ENCODE peak calls at places on chromosome 3, in nine cellular contexts. O is neural progenitor cell, Q is HepG2, J is GM23248, X is K562, G is hepatocyte, A is MM.1S, S is GM23338, P is endothelial cell of umbilical vein. U is an unnamed sample.

GRCh38 chr3:156207802-156208685 is 87.7 kb downstream of the KCNAB1 start:
- DNase-seq in G (no peak), X (no peak), P (peak), A (no peak), S (no peak), J (peak), O (no peak), Q (no peak), U (no peak)

GRCh38 chr3:155805204-155805801 is 775 bp downstream of the C3orf33 start:
- DNase-seq in J (peak), O (peak), X (peak), A (peak), G (no peak), S (no peak), Q (peak), P (no peak), U (peak)

GRCh38 chr3:160951677-160952487 is 153.3 kb downstream of the B3GALNT1 start:
- DNase-seq in P (no peak), O (no peak), G (no peak), A (no peak), Q (no peak), X (no peak), J (no peak), S (no peak), U (no peak)

GRCh38 chr3:196670335-196670734 is 30.8 kb downstream of the NRROS start:
- DNase-seq in X (no peak), O (no peak), J (no peak), S (no peak), G (no peak), Q (no peak), P (peak), A (no peak), U (no peak)

GRCh38 chr3:126743350-126743749 is 39.3 kb downstream of the CHCHD6 start:
- DNase-seq in J (no peak), Q (no peak), O (no peak), X (no peak), A (no peak), P (no peak), S (no peak), G (no peak), U (no peak)

GRCh38 chr3:38327335-38328009 is 19.1 kb upstream of the XYLB start:
- DNase-seq in P (peak), X (no peak), G (no peak), Q (no peak), J (peak), O (no peak), A (no peak), S (no peak), U (peak)

GRCh38 chr3:187713504-187713903 is 11.1 kb upstream of the RTP2 start:
- DNase-seq in S (peak), X (peak), G (no peak), A (peak), P (peak), Q (peak), O (no peak), J (peak), U (peak)

GRCh38 chr3:55322649-55323048 is 164.5 kb downstream of the WNT5A start:
- DNase-seq in J (no peak), A (no peak), S (no peak), X (no peak), P (no peak), O (peak), Q (no peak), G (peak), U (no peak)

GRCh38 chr3:72127843-72128242 is 342.9 kb upstream of the PROK2 start:
- DNase-seq in X (no peak), G (no peak), S (no peak), J (peak), Q (no peak), O (no peak), A (no peak), P (no peak), U (peak)

GRCh38 chr3:23979569-23979968 is 34.5 kb downstream of the NR1D2 start:
- DNase-seq in P (no peak), Q (no peak), G (no peak), O (no peak), J (peak), A (no peak), X (no peak), S (no peak), U (no peak)

GRCh38 chr3:13397316-13397715 is 22.8 kb downstream of the NUP210 start:
- DNase-seq in A (no peak), G (no peak), P (no peak), Q (no peak), S (no peak), J (no peak), O (no peak), X (no peak), U (no peak)

GRCh38 chr3:134453631-134454030 is 32.2 kb downstream of the ANAPC13 start:
- DNase-seq in S (peak), Q (no peak), O (peak), P (peak), J (no peak), A (no peak), G (no peak), X (peak), U (no peak)

GRCh38 chr3:55486857-55487375 is at the start of gene WNT5A:
- DNase-seq in S (peak), P (peak), J (peak), Q (no peak), A (peak), G (peak), X (no peak), O (peak), U (peak)

GRCh38 chr3:141360888-141361598 is 7.3 kb upstream of the ZBTB38 start:
- DNase-seq in J (peak), O (peak), S (peak), X (peak), P (peak), Q (peak), G (peak), A (peak), U (peak)

GRCh38 chr3:41357271-41357670 is 158.0 kb downstream of the CTNNB1 start:
- DNase-seq in G (no peak), P (no peak), A (no peak), X (no peak), O (no peak), Q (no peak), S (no peak), J (no peak), U (no peak)

GRCh38 chr3:23676093-23676492 is 129.7 kb upstream of the UBE2E1 start:
- DNase-seq in S (no peak), P (no peak), G (no peak), O (no peak), A (no peak), J (peak), X (no peak), Q (no peak), U (peak)

GRCh38 chr3:132090921-132091320 is 56.1 kb upstream of the CPNE4 start:
- DNase-seq in G (no peak), Q (no peak), X (no peak), A (no peak), O (no peak), J (peak), P (no peak), S (no peak), U (no peak)

DNA sequence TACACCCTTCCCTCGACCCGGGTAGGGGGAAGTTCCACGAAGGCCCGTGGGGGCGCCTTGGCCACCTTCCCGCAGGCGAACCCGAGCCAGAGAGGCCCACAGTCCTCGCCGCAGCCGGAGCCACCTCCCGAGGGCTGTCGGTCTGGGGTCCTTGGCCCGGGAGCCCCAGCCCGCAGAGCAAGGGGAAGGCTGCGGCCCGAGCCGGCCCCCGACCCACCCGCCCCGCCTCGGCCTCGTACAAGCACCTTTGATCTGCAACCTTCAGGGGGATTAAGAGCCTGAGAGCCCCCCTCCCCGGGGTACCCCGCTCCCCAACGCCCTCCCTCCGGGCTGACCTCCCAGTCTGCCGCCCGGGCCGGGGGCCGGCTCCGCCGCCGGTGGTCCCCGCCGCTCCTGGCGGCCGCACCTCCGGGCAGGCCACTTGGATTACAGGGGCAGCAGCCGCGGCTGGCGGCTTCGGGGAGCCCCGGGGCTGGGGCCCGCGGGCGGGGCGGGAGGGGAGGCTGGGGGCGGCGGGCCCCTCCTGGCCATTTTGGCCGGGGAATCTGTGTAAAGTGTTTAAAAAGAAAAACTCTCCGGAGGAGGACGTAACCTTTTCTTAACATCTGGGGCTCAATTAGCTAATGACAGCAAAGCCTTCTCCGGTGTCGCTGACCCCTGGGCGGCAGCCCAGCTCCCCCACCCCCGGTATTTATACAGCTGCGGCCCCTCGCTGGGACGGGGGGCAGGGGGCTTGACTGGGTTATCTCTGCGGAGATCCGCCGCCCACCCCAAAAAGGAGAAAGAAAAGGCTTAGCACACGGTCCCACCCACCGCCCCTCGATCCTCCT is 40.2 kb downstream of the EPHB3 start:
- DNase-seq in P (no peak), Q (no peak), G (no peak), S (no peak), A (no peak), X (no peak), O (peak), J (no peak), U (no peak)
- TF ChIP-seq EZH2 in P (peak), Q (no peak), G (peak), S (peak), A (no peak), X (no peak), O (no peak), J (peak), U (no peak)

GRCh38 chr3:109772520-109772919 is 435.2 kb upstream of the DPPA4 start:
- DNase-seq in O (no peak), X (no peak), Q (no peak), S (no peak), G (no peak), A (no peak), J (peak), P (no peak), U (no peak)
- H3K4me2 ChIP-seq in O (no peak), X (no peak), Q (no peak), S (no peak), G (no peak), A (no peak), J (no peak), P (no peak), U (no peak)

DNA sequence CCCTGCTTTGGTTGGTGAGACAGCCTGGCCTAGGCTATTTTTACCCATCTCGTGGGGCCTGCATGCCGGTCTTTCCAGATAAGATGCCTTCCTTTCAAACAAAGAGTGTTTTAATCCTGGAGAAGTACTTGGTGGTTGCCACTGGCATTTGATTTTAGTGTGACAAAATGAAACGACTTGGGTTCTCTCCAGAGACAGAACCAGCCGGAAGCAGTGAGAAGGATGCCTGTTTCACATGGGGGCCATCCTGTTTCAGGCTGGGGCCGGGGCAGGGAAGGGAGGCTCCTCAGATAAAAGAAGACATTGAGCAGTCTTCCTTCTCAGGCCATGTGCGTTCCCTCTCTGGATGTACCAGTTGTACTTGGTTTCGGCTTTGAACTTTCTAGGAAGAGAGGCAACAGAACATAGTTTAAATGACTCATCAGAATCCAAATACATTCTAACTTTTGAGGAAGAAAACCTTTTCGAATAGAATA is 74.9 kb downstream of the TOP2B start:
- DNase-seq in J (no peak), Q (no peak), P (no peak), A (no peak), X (no peak), G (peak), S (no peak), O (no peak), U (no peak)
- H3K27ac ChIP-seq in J (no peak), Q (no peak), P (no peak), A (no peak), X (no peak), G (peak), S (no peak), O (no peak), U (no peak)

GRCh38 chr3:147406255-147407023 is at the start of gene ZIC4:
- DNase-seq in X (no peak), P (no peak), A (no peak), S (peak), Q (no peak), G (no peak), O (peak), J (no peak), U (no peak)

GRCh38 chr3:147407107-147407494 is 758 bp upstream of the ZIC4 start:
- DNase-seq in Q (no peak), A (peak), X (no peak), O (peak), S (peak), P (no peak), G (no peak), J (no peak), U (no peak)

GRCh38 chr3:147404000-147404799 is 2.1 kb downstream of the ZIC4 start:
- DNase-seq in P (no peak), X (no peak), A (no peak), S (peak), Q (no peak), O (no peak), G (no peak), J (no peak), U (no peak)

GRCh38 chr3:147404800-147405551 is 1.4 kb downstream of the ZIC4 start:
- DNase-seq in S (peak), G (no peak), P (no peak), A (no peak), J (no peak), X (no peak), O (peak), Q (no peak), U (no peak)

DNA sequence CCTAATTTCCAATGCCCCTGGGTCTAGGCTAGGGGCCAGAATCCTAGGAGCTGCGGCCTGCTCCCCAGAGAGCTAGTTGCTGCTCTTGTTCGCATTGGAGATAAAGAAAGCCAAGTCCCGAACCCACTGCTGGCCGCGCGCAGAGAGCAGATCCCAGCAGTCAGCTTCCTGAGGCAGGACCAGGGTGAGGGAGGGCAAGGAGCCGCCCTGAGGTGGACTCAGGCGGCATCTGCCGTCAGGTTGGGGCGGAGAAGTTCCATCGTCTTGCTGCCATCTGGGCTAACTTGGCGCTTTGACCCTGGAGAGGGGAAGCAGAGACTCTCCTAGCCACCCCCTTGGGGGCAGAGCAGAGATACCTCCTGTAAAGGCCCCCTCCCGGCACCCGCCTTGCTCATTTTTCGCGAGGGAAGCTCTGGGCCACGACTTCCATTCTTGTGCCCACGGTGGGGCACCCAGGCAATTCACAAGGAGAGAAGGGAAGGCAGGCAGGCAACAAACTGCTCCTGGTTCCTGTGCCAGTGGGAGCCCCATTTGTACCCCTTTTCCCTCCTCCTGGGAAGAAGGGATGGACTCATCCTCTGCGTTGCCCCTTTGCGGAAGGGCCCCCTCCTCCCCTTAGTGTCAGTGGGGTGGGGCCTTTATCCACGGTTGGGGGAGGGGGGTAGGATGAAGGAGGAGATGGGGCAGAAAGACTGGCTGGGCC is 640 bp downstream of the ZIC4 start:
- DNase-seq in S (peak), J (no peak), X (no peak), A (no peak), G (no peak), Q (no peak), P (no peak), O (peak), U (no peak)
- TF ChIP-seq EZH2 in S (peak), J (no peak), X (no peak), A (no peak), G (peak), Q (no peak), P (peak), O (peak), U (no peak)

GRCh38 chr3:120263792-120264191 is 21.2 kb downstream of the GPR156 start:
- DNase-seq in S (peak), O (no peak), G (no peak), A (no peak), P (no peak), Q (no peak), X (no peak), J (no peak), U (no peak)

GRCh38 chr3:120258009-120258408 is 27.0 kb downstream of the GPR156 start:
- DNase-seq in S (no peak), A (no peak), Q (no peak), P (no peak), X (no peak), G (no peak), J (no peak), O (no peak), U (no peak)
- H3K4me2 ChIP-seq in S (no peak), A (no peak), Q (no peak), P (no peak), X (no peak), G (no peak), J (no peak), O (no peak), U (no peak)

DNA sequence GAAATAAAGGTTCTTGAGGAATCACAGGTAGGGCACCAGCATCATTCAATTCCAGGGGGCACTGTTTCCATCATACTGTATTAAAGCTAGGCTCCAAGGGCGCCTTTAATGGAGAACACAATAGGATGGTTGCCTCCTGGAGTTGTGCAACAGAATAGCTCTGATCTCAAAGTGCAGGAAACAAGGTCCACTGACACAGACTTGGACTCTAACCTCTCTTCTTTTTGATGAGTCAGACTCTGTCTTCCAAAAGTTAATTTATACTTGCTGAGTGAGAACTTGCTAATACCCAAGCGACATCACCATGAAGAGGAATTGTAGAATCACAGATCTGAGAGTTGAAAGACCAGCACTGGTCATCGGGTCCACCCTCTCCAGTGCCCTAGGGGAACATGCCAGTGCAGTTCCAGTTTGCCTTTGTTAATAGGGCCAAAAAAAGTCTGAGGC is 94.4 kb upstream of the PHLDB2 start:
- DNase-seq in J (peak), A (no peak), S (peak), X (no peak), P (no peak), Q (peak), O (no peak), G (peak), U (peak)
- H3K27ac ChIP-seq in J (peak), A (no peak), S (no peak), X (no peak), P (no peak), Q (peak), O (no peak), G (peak), U (peak)

GRCh38 chr3:3801510-3801841 is 2.2 kb downstream of the LRRN1 start:
- DNase-seq in Q (no peak), A (no peak), P (no peak), G (no peak), O (peak), S (peak), J (no peak), X (no peak), U (no peak)

GRCh38 chr3:3800076-3800448 is 831 bp downstream of the LRRN1 start:
- DNase-seq in Q (no peak), S (peak), G (peak), J (no peak), O (peak), X (no peak), P (no peak), A (no peak), U (no peak)

GRCh38 chr3:3800685-3801509 is 1.7 kb downstream of the LRRN1 start:
- DNase-seq in G (peak), Q (no peak), S (peak), A (no peak), J (peak), P (no peak), X (no peak), O (peak), U (no peak)

GRCh38 chr3:3798641-3799113 is 554 bp upstream of the LRRN1 start:
- DNase-seq in A (peak), J (peak), Q (no peak), P (no peak), S (peak), X (no peak), O (peak), G (peak), U (no peak)

GRCh38 chr3:3799173-3800075 is at the start of gene LRRN1:
- DNase-seq in O (peak), Q (no peak), G (peak), P (no peak), A (peak), J (peak), S (peak), X (no peak), U (peak)
- TF ChIP-seq EZH2 in O (no peak), Q (no peak), G (no peak), P (no peak), A (no peak), J (no peak), S (no peak), X (no peak), U (no peak)

GRCh38 chr3:98892263-98892662 is 9.2 kb downstream of the DCBLD2 start:
- DNase-seq in P (no peak), S (no peak), Q (no peak), G (no peak), J (peak), A (no peak), O (no peak), X (no peak), U (no peak)

GRCh38 chr3:98894791-98895576 is 6.5 kb downstream of the DCBLD2 start:
- DNase-seq in X (no peak), Q (no peak), S (no peak), P (no peak), J (no peak), G (no peak), A (no peak), O (no peak), U (no peak)

GRCh38 chr3:98890960-98891910 is 10.3 kb downstream of the DCBLD2 start:
- DNase-seq in X (no peak), S (no peak), P (peak), A (no peak), Q (no peak), G (no peak), J (peak), O (no peak), U (no peak)

GRCh38 chr3:98890181-98890882 is 11.2 kb downstream of the DCBLD2 start:
- DNase-seq in G (no peak), P (peak), Q (no peak), O (no peak), X (no peak), S (no peak), J (no peak), A (no peak), U (no peak)

GRCh38 chr3:98893740-98894139 is 7.8 kb downstream of the DCBLD2 start:
- DNase-seq in G (no peak), J (peak), X (no peak), Q (no peak), O (peak), A (no peak), P (no peak), S (no peak), U (no peak)
- H3K4me2 ChIP-seq in G (no peak), J (peak), X (no peak), Q (no peak), O (peak), A (no peak), P (no peak), S (no peak), U (peak)

U was measured in mammary epithelial cell.